ENCODE peak calls at places on chromosomes 5 and 9, in ten cellular contexts. One of them, this sample, is unnamed.

GRCh38 chr5:84259221-84260045 is 125.2 kb downstream of the EDIL3 start:
- DNase-seq in spleen: no peak
- DNase-seq in fibroblast of lung: peak
- DNase-seq in AG10803: no peak
- DNase-seq in endothelial cell of umbilical vein: no peak
- DNase-seq in astrocyte: peak
- DNase-seq in stomach: no peak
- DNase-seq in ascending aorta: no peak
- DNase-seq in prostate gland: no peak
- DNase-seq in MCF 10A: no peak
- DNase-seq in this sample: no peak

GRCh38 chr9:107282268-107282667 is 811 bp upstream of the RAD23B start:
- DNase-seq in prostate gland: peak
- DNase-seq in AG10803: no peak
- DNase-seq in fibroblast of lung: no peak
- DNase-seq in endothelial cell of umbilical vein: no peak
- DNase-seq in stomach: no peak
- DNase-seq in MCF 10A: no peak
- DNase-seq in spleen: no peak
- DNase-seq in astrocyte: no peak
- DNase-seq in ascending aorta: no peak
- DNase-seq in this sample: no peak

GRCh38 chr5:135213034-135213386 is 179.0 kb upstream of the PITX1 start:
- DNase-seq in AG10803: no peak
- DNase-seq in astrocyte: no peak
- DNase-seq in endothelial cell of umbilical vein: no peak
- DNase-seq in stomach: no peak
- DNase-seq in prostate gland: no peak
- DNase-seq in fibroblast of lung: no peak
- DNase-seq in ascending aorta: no peak
- DNase-seq in MCF 10A: no peak
- DNase-seq in spleen: no peak
- DNase-seq in this sample: peak

GRCh38 chr5:171537463-171537862 is 118.0 kb downstream of the FGF18 start:
- DNase-seq in stomach: no peak
- DNase-seq in spleen: no peak
- DNase-seq in prostate gland: no peak
- DNase-seq in AG10803: peak
- DNase-seq in endothelial cell of umbilical vein: no peak
- DNase-seq in astrocyte: peak
- DNase-seq in fibroblast of lung: peak
- DNase-seq in MCF 10A: peak
- DNase-seq in ascending aorta: no peak
- DNase-seq in this sample: no peak

GRCh38 chr5:7886849-7887460 is 18.0 kb downstream of the MTRR start:
- DNase-seq in AG10803: peak
- DNase-seq in endothelial cell of umbilical vein: peak
- DNase-seq in spleen: no peak
- DNase-seq in fibroblast of lung: peak
- DNase-seq in stomach: no peak
- DNase-seq in ascending aorta: no peak
- DNase-seq in prostate gland: no peak
- DNase-seq in astrocyte: peak
- DNase-seq in MCF 10A: peak
- DNase-seq in this sample: no peak

GRCh38 chr9:27125030-27125429 is 16.0 kb downstream of the TEK start:
- DNase-seq in fibroblast of lung: peak
- DNase-seq in endothelial cell of umbilical vein: peak
- DNase-seq in prostate gland: peak
- DNase-seq in spleen: no peak
- DNase-seq in AG10803: peak
- DNase-seq in ascending aorta: no peak
- DNase-seq in astrocyte: peak
- DNase-seq in stomach: peak
- DNase-seq in MCF 10A: peak
- DNase-seq in this sample: no peak

GRCh38 chr9:129494113-129494789 is 126.7 kb downstream of the C9orf50 start:
- DNase-seq in fibroblast of lung: no peak
- DNase-seq in AG10803: no peak
- DNase-seq in prostate gland: peak
- DNase-seq in endothelial cell of umbilical vein: no peak
- DNase-seq in astrocyte: no peak
- DNase-seq in ascending aorta: no peak
- DNase-seq in spleen: no peak
- DNase-seq in MCF 10A: no peak
- DNase-seq in stomach: peak
- DNase-seq in this sample: no peak

GRCh38 chr5:23977996-23978395 is 470.6 kb downstream of the PRDM9 start:
- DNase-seq in fibroblast of lung: no peak
- DNase-seq in MCF 10A: peak
- DNase-seq in astrocyte: no peak
- DNase-seq in prostate gland: no peak
- DNase-seq in ascending aorta: no peak
- DNase-seq in AG10803: no peak
- DNase-seq in stomach: no peak
- DNase-seq in endothelial cell of umbilical vein: no peak
- DNase-seq in spleen: no peak
- DNase-seq in this sample: no peak

GRCh38 chr9:88559661-88560060 is 24.7 kb downstream of the NXNL2 start:
- DNase-seq in endothelial cell of umbilical vein: no peak
- DNase-seq in fibroblast of lung: no peak
- DNase-seq in astrocyte: no peak
- DNase-seq in AG10803: no peak
- DNase-seq in spleen: no peak
- DNase-seq in ascending aorta: no peak
- DNase-seq in stomach: no peak
- DNase-seq in MCF 10A: no peak
- DNase-seq in prostate gland: no peak
- DNase-seq in this sample: no peak

GRCh38 chr5:110477923-110478322 is 248.5 kb downstream of the TMEM232 start:
- DNase-seq in ascending aorta: no peak
- DNase-seq in spleen: no peak
- DNase-seq in AG10803: peak
- DNase-seq in endothelial cell of umbilical vein: no peak
- DNase-seq in astrocyte: peak
- DNase-seq in stomach: no peak
- DNase-seq in prostate gland: no peak
- DNase-seq in fibroblast of lung: peak
- DNase-seq in MCF 10A: peak
- DNase-seq in this sample: no peak

GRCh38 chr9:70421272-70422180 is 7.1 kb upstream of the KLF9 start:
- DNase-seq in ascending aorta: peak
- DNase-seq in prostate gland: no peak
- DNase-seq in endothelial cell of umbilical vein: peak
- DNase-seq in MCF 10A: no peak
- DNase-seq in spleen: no peak
- DNase-seq in astrocyte: peak
- DNase-seq in fibroblast of lung: peak
- DNase-seq in stomach: no peak
- DNase-seq in AG10803: peak
- DNase-seq in this sample: no peak

GRCh38 chr9:35645736-35646582 is 4.8 kb downstream of the SIT1 start:
- DNase-seq in spleen: no peak
- DNase-seq in fibroblast of lung: no peak
- DNase-seq in astrocyte: peak
- DNase-seq in MCF 10A: peak
- DNase-seq in prostate gland: peak
- DNase-seq in stomach: peak
- DNase-seq in endothelial cell of umbilical vein: no peak
- DNase-seq in AG10803: peak
- DNase-seq in ascending aorta: no peak
- DNase-seq in this sample: no peak

GRCh38 chr9:131810351-131811170 is 70.7 kb upstream of the RAPGEF1 start:
- DNase-seq in stomach: no peak
- DNase-seq in AG10803: no peak
- DNase-seq in endothelial cell of umbilical vein: no peak
- DNase-seq in astrocyte: no peak
- DNase-seq in fibroblast of lung: no peak
- DNase-seq in ascending aorta: no peak
- DNase-seq in spleen: no peak
- DNase-seq in MCF 10A: no peak
- DNase-seq in prostate gland: no peak
- DNase-seq in this sample: no peak

GRCh38 chr5:53302524-53302923 is 177.9 kb upstream of the FST start:
- DNase-seq in fibroblast of lung: peak
- DNase-seq in spleen: no peak
- DNase-seq in MCF 10A: no peak
- DNase-seq in AG10803: peak
- DNase-seq in astrocyte: peak
- DNase-seq in endothelial cell of umbilical vein: no peak
- DNase-seq in prostate gland: no peak
- DNase-seq in ascending aorta: no peak
- DNase-seq in stomach: no peak
- DNase-seq in this sample: no peak

GRCh38 chr9:88976888-88977257 is 14.4 kb upstream of the S1PR3 start:
- DNase-seq in ascending aorta: peak
- DNase-seq in spleen: no peak
- DNase-seq in endothelial cell of umbilical vein: no peak
- DNase-seq in fibroblast of lung: no peak
- DNase-seq in prostate gland: no peak
- DNase-seq in AG10803: no peak
- DNase-seq in astrocyte: no peak
- DNase-seq in stomach: no peak
- DNase-seq in MCF 10A: no peak
- DNase-seq in this sample: no peak

GRCh38 chr5:163459888-163460561 is at the start of gene NUDCD2:
- DNase-seq in AG10803: peak
- DNase-seq in astrocyte: peak
- DNase-seq in ascending aorta: peak
- DNase-seq in endothelial cell of umbilical vein: peak
- DNase-seq in stomach: peak
- DNase-seq in spleen: peak
- DNase-seq in fibroblast of lung: peak
- DNase-seq in MCF 10A: peak
- DNase-seq in prostate gland: peak
- DNase-seq in this sample: no peak
- TF ChIP-seq CTCF in AG10803: peak
- TF ChIP-seq CTCF in astrocyte: no peak
- TF ChIP-seq CTCF in ascending aorta: peak
- TF ChIP-seq CTCF in endothelial cell of umbilical vein: peak
- TF ChIP-seq CTCF in stomach: peak
- TF ChIP-seq CTCF in spleen: peak
- TF ChIP-seq CTCF in fibroblast of lung: peak
- TF ChIP-seq CTCF in MCF 10A: peak
- TF ChIP-seq CTCF in prostate gland: no peak
- TF ChIP-seq CTCF in this sample: peak

DNA sequence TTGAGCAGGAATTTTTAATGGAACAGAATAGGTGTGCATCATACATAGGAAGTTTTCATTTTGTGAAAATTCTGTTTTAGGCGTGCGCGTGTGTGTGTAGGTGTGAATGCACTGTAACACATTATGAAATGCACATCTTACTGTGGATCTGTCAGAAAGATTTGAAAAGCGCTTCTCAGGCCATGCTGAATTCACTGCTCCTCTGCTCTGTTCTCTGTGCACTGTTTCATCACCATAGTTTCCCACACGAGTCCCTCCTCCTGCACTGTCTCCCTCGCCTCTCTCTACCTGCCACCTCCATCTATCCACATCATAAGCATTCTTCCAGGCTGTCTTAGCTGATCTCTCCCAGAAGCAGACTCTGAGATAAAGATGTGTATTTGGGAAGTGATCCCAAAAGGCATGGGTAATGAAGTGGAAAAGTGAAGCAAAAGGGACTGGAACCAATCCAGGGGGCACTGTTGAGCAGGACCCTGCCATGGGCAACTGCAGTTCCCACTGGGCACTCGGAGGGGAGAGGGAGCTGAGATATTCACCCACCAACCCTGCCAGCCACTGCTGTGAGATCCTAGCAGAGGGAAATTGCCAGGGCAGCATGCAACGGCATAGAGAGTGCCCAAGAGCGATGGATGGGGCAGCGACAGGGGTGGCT is 65.9 kb downstream of the GABBR2 start:
- DNase-seq in stomach: no peak
- DNase-seq in spleen: no peak
- DNase-seq in astrocyte: no peak
- DNase-seq in MCF 10A: no peak
- DNase-seq in endothelial cell of umbilical vein: no peak
- DNase-seq in prostate gland: no peak
- DNase-seq in ascending aorta: no peak
- DNase-seq in AG10803: no peak
- DNase-seq in fibroblast of lung: no peak
- DNase-seq in this sample: no peak
- TF ChIP-seq CTCF in stomach: no peak
- TF ChIP-seq CTCF in spleen: no peak
- TF ChIP-seq CTCF in astrocyte: no peak
- TF ChIP-seq CTCF in MCF 10A: no peak
- TF ChIP-seq CTCF in endothelial cell of umbilical vein: peak
- TF ChIP-seq CTCF in prostate gland: no peak
- TF ChIP-seq CTCF in ascending aorta: no peak
- TF ChIP-seq CTCF in AG10803: no peak
- TF ChIP-seq CTCF in fibroblast of lung: no peak
- TF ChIP-seq CTCF in this sample: no peak

GRCh38 chr9:2833096-2833495 is 10.8 kb downstream of the PUM3 start:
- DNase-seq in spleen: no peak
- DNase-seq in astrocyte: no peak
- DNase-seq in MCF 10A: no peak
- DNase-seq in prostate gland: no peak
- DNase-seq in ascending aorta: no peak
- DNase-seq in fibroblast of lung: no peak
- DNase-seq in AG10803: no peak
- DNase-seq in endothelial cell of umbilical vein: no peak
- DNase-seq in stomach: no peak
- DNase-seq in this sample: no peak

GRCh38 chr9:2838984-2839367 is 4.9 kb downstream of the PUM3 start:
- DNase-seq in astrocyte: no peak
- DNase-seq in fibroblast of lung: no peak
- DNase-seq in MCF 10A: no peak
- DNase-seq in prostate gland: no peak
- DNase-seq in ascending aorta: no peak
- DNase-seq in AG10803: no peak
- DNase-seq in spleen: no peak
- DNase-seq in endothelial cell of umbilical vein: no peak
- DNase-seq in stomach: no peak
- DNase-seq in this sample: no peak

GRCh38 chr9:2837915-2838314 is 6.0 kb downstream of the PUM3 start:
- DNase-seq in ascending aorta: no peak
- DNase-seq in astrocyte: no peak
- DNase-seq in AG10803: peak
- DNase-seq in endothelial cell of umbilical vein: peak
- DNase-seq in spleen: no peak
- DNase-seq in MCF 10A: no peak
- DNase-seq in prostate gland: no peak
- DNase-seq in stomach: no peak
- DNase-seq in fibroblast of lung: no peak
- DNase-seq in this sample: no peak

GRCh38 chr9:2838356-2838983 is 5.4 kb downstream of the PUM3 start:
- DNase-seq in spleen: no peak
- DNase-seq in ascending aorta: no peak
- DNase-seq in AG10803: peak
- DNase-seq in MCF 10A: no peak
- DNase-seq in endothelial cell of umbilical vein: peak
- DNase-seq in prostate gland: no peak
- DNase-seq in fibroblast of lung: no peak
- DNase-seq in stomach: no peak
- DNase-seq in astrocyte: no peak
- DNase-seq in this sample: no peak
- TF ChIP-seq CTCF in spleen: no peak
- TF ChIP-seq CTCF in ascending aorta: no peak
- TF ChIP-seq CTCF in AG10803: no peak
- TF ChIP-seq CTCF in MCF 10A: no peak
- TF ChIP-seq CTCF in endothelial cell of umbilical vein: no peak
- TF ChIP-seq CTCF in prostate gland: no peak
- TF ChIP-seq CTCF in fibroblast of lung: no peak
- TF ChIP-seq CTCF in stomach: no peak
- TF ChIP-seq CTCF in astrocyte: no peak
- TF ChIP-seq CTCF in this sample: no peak

GRCh38 chr9:102428305-102428704 is 566.8 kb upstream of the CYLC2 start:
- DNase-seq in endothelial cell of umbilical vein: no peak
- DNase-seq in stomach: no peak
- DNase-seq in prostate gland: no peak
- DNase-seq in ascending aorta: no peak
- DNase-seq in spleen: no peak
- DNase-seq in AG10803: no peak
- DNase-seq in MCF 10A: no peak
- DNase-seq in fibroblast of lung: no peak
- DNase-seq in astrocyte: no peak
- DNase-seq in this sample: no peak
- TF ChIP-seq CTCF in endothelial cell of umbilical vein: no peak
- TF ChIP-seq CTCF in stomach: no peak
- TF ChIP-seq CTCF in prostate gland: no peak
- TF ChIP-seq CTCF in ascending aorta: no peak
- TF ChIP-seq CTCF in spleen: no peak
- TF ChIP-seq CTCF in AG10803: no peak
- TF ChIP-seq CTCF in MCF 10A: peak
- TF ChIP-seq CTCF in fibroblast of lung: no peak
- TF ChIP-seq CTCF in astrocyte: no peak
- TF ChIP-seq CTCF in this sample: peak

This sample was measured in D721Med.